ENCODE peak calls at places on chromosomes 3 and 15, in seven cellular contexts. H, C, Y, T, M, N and B are unnamed samples.

GRCh38 chr3:5423523-5423922 is 236.0 kb downstream of the EDEM1 start:
- DNase-seq in C (no peak), Y (no peak), T (no peak), M (no peak), H (no peak), N (no peak), B (no peak)

GRCh38 chr15:25055356-25056068 is 100.7 kb downstream of the SNRPN start:
- DNase-seq in N (no peak), M (no peak), T (no peak), Y (no peak), C (no peak), H (no peak), B (no peak)

GRCh38 chr15:88243895-88244787 is 12.4 kb downstream of the NTRK3 start:
- DNase-seq in C (no peak), Y (no peak), M (no peak), N (no peak), H (peak), T (peak), B (peak)

GRCh38 chr3:114214542-114215341 is 22.6 kb downstream of the ZNF80 start:
- DNase-seq in T (no peak), C (no peak), H (no peak), M (no peak), N (no peak), Y (peak), B (peak)

GRCh38 chr15:57440799-57441198 is 64.5 kb downstream of the CGNL1 start:
- DNase-seq in H (no peak), M (peak), N (no peak), Y (no peak), T (no peak), C (no peak), B (peak)

GRCh38 chr15:50876260-50876988 is 32.1 kb upstream of the AP4E1 start:
- DNase-seq in T (no peak), N (no peak), C (no peak), M (no peak), H (no peak), Y (no peak), B (peak)

GRCh38 chr15:63891079-63891762 is 57.5 kb upstream of the HERC1 start:
- DNase-seq in T (peak), N (peak), H (peak), M (peak), C (peak), Y (peak), B (peak)

GRCh38 chr3:192467230-192468186 is 259.8 kb downstream of the FGF12 start:
- DNase-seq in Y (peak), C (peak), H (peak), T (peak), N (peak), M (no peak), B (peak)

GRCh38 chr3:114567774-114568173 is 273.9 kb downstream of the TIGIT start:
- DNase-seq in H (no peak), Y (no peak), N (no peak), C (no peak), M (no peak), T (no peak), B (peak)

GRCh38 chr15:77335298-77335697 is 84.6 kb downstream of the PEAK1 start:
- DNase-seq in C (no peak), M (no peak), N (peak), T (no peak), H (no peak), Y (no peak), B (no peak)

GRCh38 chr15:42499888-42500609 is 4.6 kb downstream of the SNAP23 start:
- DNase-seq in M (no peak), Y (no peak), H (no peak), T (no peak), C (no peak), N (no peak), B (no peak)

GRCh38 chr3:12990781-12991480 is 82.3 kb downstream of the IQSEC1 start:
- DNase-seq in N (no peak), C (peak), H (peak), Y (no peak), M (peak), T (no peak), B (no peak)

GRCh38 chr15:68188647-68189046 is 16.5 kb downstream of the CALML4 start:
- DNase-seq in H (no peak), T (no peak), M (no peak), C (no peak), Y (no peak), N (no peak), B (no peak)

GRCh38 chr15:99704444-99704838 is 28.8 kb downstream of the LYSMD4 start:
- DNase-seq in N (no peak), T (peak), C (peak), H (no peak), Y (no peak), M (peak), B (peak)

GRCh38 chr15:92079047-92079446 is 225.5 kb downstream of the SLCO3A1 start:
- DNase-seq in C (no peak), N (no peak), Y (no peak), M (no peak), H (peak), T (no peak), B (no peak)

GRCh38 chr15:76999996-77000395 is 5.1 kb downstream of the PSTPIP1 start:
- DNase-seq in M (no peak), C (no peak), T (no peak), Y (no peak), H (no peak), N (no peak), B (no peak)

GRCh38 chr15:48466825-48467224 is 135.6 kb downstream of the DUT start:
- DNase-seq in M (no peak), Y (no peak), T (no peak), N (no peak), H (no peak), C (no peak), B (no peak)

GRCh38 chr3:126008219-126008618 is 39.2 kb downstream of the ROPN1B start:
- DNase-seq in H (no peak), T (no peak), Y (no peak), N (no peak), C (no peak), M (no peak), B (no peak)

GRCh38 chr3:126003447-126004190 is 34.6 kb downstream of the ROPN1B start:
- DNase-seq in H (no peak), C (no peak), Y (no peak), M (no peak), T (no peak), N (no peak), B (no peak)

GRCh38 chr3:126004217-126004616 is 35.2 kb downstream of the ROPN1B start:
- DNase-seq in C (no peak), H (no peak), N (no peak), T (no peak), M (no peak), Y (no peak), B (no peak)

GRCh38 chr3:126004692-126005091 is 35.7 kb downstream of the ROPN1B start:
- DNase-seq in M (no peak), Y (no peak), H (no peak), T (no peak), C (no peak), N (no peak), B (no peak)

DNA sequence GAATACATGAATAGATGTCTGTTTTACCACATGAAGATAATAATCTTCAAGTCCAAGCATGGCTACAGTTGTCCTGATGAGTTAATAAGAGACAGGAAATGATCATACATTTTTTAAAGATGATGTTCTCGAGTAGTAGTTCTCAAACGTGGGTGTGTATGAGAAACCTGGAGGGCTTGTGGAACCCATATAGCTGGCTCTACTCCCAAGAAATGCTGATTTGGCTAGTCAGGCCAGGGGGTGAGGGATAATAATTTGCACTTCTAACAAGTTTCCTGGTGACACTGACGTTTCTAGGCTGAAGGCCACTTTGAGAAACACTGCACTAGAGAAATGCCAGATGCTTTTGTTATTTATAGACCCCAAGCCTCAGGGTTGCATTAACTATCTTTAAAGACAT is 37.0 kb downstream of the ROPN1B start:
- DNase-seq in T (no peak), N (no peak), C (no peak), Y (no peak), H (no peak), M (peak), B (no peak)
- H3K27ac ChIP-seq in T (no peak), N (no peak), C (no peak), Y (no peak), H (no peak), M (no peak), B (no peak)

GRCh38 chr3:185558395-185558794 is 6.0 kb upstream of the LIPH start:
- DNase-seq in H (no peak), C (peak), Y (no peak), T (no peak), N (no peak), M (no peak), B (peak)
- H3K4me3 ChIP-seq in H (no peak), C (peak), Y (no peak), T (no peak), N (no peak), M (no peak), B (no peak)

GRCh38 chr3:52572221-52572620 is 35.8 kb downstream of the UQCC5 start:
- DNase-seq in H (no peak), M (no peak), C (no peak), Y (no peak), T (no peak), N (no peak), B (no peak)

GRCh38 chr3:52570076-52570475 is 33.7 kb downstream of the UQCC5 start:
- DNase-seq in Y (no peak), H (no peak), M (peak), C (peak), T (no peak), N (no peak), B (no peak)

DNA sequence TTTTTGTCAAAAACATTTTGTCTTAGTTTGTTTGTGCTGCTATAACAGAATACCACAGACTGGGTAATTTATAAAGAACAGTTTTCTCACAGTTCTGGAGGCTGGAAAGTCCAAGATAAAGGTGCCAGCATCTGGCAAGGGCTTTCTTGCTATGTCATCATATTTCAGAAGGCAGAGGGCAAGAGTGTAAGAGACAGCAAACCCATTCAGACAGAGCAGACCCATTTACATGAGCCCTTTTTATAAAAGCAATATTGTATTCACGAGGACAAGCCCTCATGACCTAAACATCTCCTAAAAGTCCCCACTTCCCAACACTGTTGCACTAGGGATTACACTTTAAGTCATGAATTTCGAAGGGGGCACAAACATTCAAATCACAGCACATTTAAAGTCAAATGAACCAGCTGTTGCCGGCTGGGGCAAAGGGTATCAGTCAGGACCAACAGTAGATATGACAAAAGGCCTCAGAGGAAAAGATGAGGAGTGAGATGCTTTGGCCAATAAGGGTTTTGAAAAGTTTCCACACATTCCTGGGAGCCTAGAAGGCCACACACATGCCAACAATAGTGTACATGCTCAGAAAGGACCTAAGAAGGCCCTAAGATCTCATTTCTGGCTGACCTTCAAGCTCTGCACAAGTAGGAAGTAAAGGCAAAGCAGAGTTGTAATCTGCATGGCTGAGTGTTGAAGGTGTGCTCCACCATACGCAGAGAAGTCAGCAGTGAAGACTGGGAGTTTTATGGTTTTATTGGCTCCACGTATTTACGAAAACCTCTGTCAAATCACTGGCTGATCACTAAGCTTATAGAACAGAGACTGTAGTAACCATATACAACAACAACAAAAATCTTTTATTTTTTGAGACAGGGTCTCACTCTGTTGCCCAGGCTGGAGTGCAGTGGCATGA is 37.9 kb downstream of the UQCC5 start:
- DNase-seq in N (no peak), M (no peak), C (no peak), H (no peak), T (no peak), Y (no peak), B (no peak)
- H3K27ac ChIP-seq in N (no peak), M (no peak), C (no peak), H (no peak), T (no peak), Y (no peak), B (no peak)

GRCh38 chr3:101466465-101467309 is 46.3 kb downstream of the SENP7 start:
- DNase-seq in C (peak), Y (no peak), H (peak), M (no peak), T (no peak), N (no peak), B (peak)
- H3K4me3 ChIP-seq in C (no peak), Y (peak), H (no peak), M (no peak), T (peak), N (peak), B (no peak)

GRCh38 chr15:78424673-78425072 is 13.3 kb upstream of the IREB2 start:
- DNase-seq in Y (no peak), C (no peak), T (no peak), H (no peak), M (no peak), N (no peak), B (no peak)

GRCh38 chr15:78431955-78432354 is 6.1 kb upstream of the IREB2 start:
- DNase-seq in N (no peak), H (no peak), T (no peak), C (no peak), M (no peak), Y (no peak), B (no peak)

GRCh38 chr15:78429477-78429876 is 8.5 kb upstream of the IREB2 start:
- DNase-seq in H (no peak), N (no peak), T (no peak), Y (no peak), C (no peak), M (no peak), B (peak)

GRCh38 chr15:78425643-78426042 is 12.4 kb upstream of the IREB2 start:
- DNase-seq in C (no peak), H (no peak), N (no peak), Y (no peak), M (no peak), T (no peak), B (no peak)

GRCh38 chr15:78427985-78428384 is 10.0 kb upstream of the IREB2 start:
- DNase-seq in M (no peak), N (no peak), Y (no peak), H (no peak), T (no peak), C (no peak), B (no peak)
- H3K27ac ChIP-seq in M (no peak), N (no peak), Y (no peak), H (no peak), T (no peak), C (no peak), B (no peak)

DNA sequence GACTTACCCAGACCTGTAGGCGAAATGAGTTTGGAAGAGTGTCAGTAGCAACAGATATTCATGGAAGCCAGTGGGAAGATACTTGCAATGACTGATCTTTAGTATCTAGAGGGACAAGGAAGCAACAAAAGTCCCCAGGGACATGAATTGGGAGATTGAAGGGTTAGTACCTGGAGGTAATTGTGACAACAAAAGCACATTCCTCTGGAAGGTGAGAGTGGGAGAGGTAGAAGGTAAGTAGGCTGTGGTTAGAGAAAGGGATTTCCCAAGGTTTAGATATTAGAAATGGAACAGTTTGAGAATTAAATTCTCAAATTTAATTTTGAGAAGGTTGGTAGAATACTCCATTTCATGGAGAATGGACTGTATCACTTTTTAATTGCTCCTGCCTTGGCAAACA is 191.4 kb downstream of the AKAP13 start:
- DNase-seq in Y (no peak), T (no peak), C (no peak), M (no peak), N (no peak), H (no peak), B (no peak)
- H3K4me3 ChIP-seq in Y (no peak), T (no peak), C (no peak), M (no peak), N (no peak), H (no peak), B (no peak)

DNA sequence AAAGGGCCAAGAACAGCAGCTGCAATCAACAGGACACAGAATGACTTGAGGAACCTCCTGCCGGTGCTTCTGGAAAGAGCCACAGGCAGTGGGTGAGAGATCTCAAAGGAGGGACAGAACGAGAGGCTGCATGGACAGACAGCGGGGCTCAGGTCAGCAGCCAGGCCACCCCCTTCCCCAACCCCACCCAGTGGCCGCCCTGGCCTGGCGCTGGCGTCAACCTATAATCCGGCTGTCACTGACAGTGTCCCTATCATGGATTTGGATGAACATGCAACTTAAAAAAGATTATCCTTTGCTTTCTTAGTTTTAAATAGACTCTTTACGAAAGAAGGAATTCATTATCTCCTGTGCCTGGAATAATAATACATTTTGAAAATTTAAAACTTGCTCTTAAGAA is 54.1 kb downstream of the TRPM1 start:
- DNase-seq in T (no peak), M (no peak), H (peak), C (no peak), N (no peak), Y (no peak), B (no peak)
- H3K27ac ChIP-seq in T (no peak), M (no peak), H (no peak), C (no peak), N (no peak), Y (no peak), B (no peak)